ENCODE peak calls at places on chromosomes 1 and 21, in seven cellular contexts. Y, J, Q, F, U, M and X are unnamed samples.

GRCh38 chr1:245856944-245857531 is 650.0 kb downstream of the SMYD3 start:
- DNase-seq in Y (no peak), J (no peak), Q (no peak), F (no peak), U (peak), M (no peak), X (no peak)

GRCh38 chr1:160171352-160171751 is 19.0 kb upstream of the CASQ1 start:
- DNase-seq in Y (no peak), J (no peak), Q (no peak), F (no peak), U (peak), M (peak), X (no peak)

GRCh38 chr1:51916587-51917405 is 38.3 kb upstream of the NRDC start:
- DNase-seq in Y (no peak), J (no peak), Q (no peak), F (no peak), U (peak), M (no peak), X (no peak)

GRCh38 chr21:15531986-15532385 is 197.8 kb upstream of the USP25 start:
- DNase-seq in Y (no peak), J (no peak), Q (no peak), F (no peak), U (no peak), M (no peak), X (no peak)

GRCh38 chr1:1462318-1462966 is 9.1 kb upstream of the ATAD3B start:
- DNase-seq in Y (no peak), J (no peak), Q (no peak), F (peak), U (no peak), M (no peak), X (no peak)

GRCh38 chr21:36542312-36543101 is 62.6 kb upstream of the CLDN14 start:
- DNase-seq in Y (no peak), J (no peak), Q (peak), F (no peak), U (no peak), M (no peak), X (peak)

GRCh38 chr21:32653326-32653901 is 41.2 kb upstream of the CFAP298 start:
- DNase-seq in Y (no peak), J (no peak), Q (peak), F (no peak), U (no peak), M (no peak), X (no peak)

GRCh38 chr21:38054334-38054733 is 138.1 kb upstream of the KCNJ6 start:
- DNase-seq in Y (no peak), J (no peak), Q (no peak), F (no peak), U (no peak), M (no peak), X (no peak)

GRCh38 chr1:21851430-21852250 is 39.6 kb downstream of the LDLRAD2 start:
- DNase-seq in Y (no peak), J (no peak), Q (no peak), F (peak), U (no peak), M (no peak), X (no peak)

GRCh38 chr1:227886503-227886961 is 61.2 kb downstream of the WNT9A start:
- DNase-seq in Y (peak), J (no peak), Q (peak), F (peak), U (no peak), M (peak), X (peak)

GRCh38 chr1:33997127-33998047 is 133.5 kb downstream of the HMGB4 start:
- DNase-seq in Y (no peak), J (no peak), Q (no peak), F (no peak), U (peak), M (no peak), X (no peak)

GRCh38 chr1:232464325-232464724 is 165.6 kb downstream of the SIPA1L2 start:
- DNase-seq in Y (no peak), J (no peak), Q (no peak), F (no peak), U (no peak), M (no peak), X (no peak)

GRCh38 chr1:31715097-31715872 is 11.5 kb upstream of the COL16A1 start:
- DNase-seq in Y (peak), J (peak), Q (peak), F (peak), U (peak), M (peak), X (peak)

GRCh38 chr1:20339811-20340457 is 49.3 kb downstream of the VWA5B1 start:
- DNase-seq in Y (no peak), J (no peak), Q (no peak), F (no peak), U (no peak), M (no peak), X (no peak)

GRCh38 chr1:32681501-32681900 is 21.1 kb downstream of the SYNC start:
- DNase-seq in Y (no peak), J (no peak), Q (no peak), F (no peak), U (peak), M (peak), X (no peak)

GRCh38 chr1:93360111-93360510 is 14.4 kb downstream of the DR1 start:
- DNase-seq in Y (no peak), J (no peak), Q (no peak), F (no peak), U (no peak), M (no peak), X (no peak)
- H3K4me3 ChIP-seq in Y (no peak), J (no peak), Q (no peak), F (no peak), U (no peak), M (no peak), X (no peak)

DNA sequence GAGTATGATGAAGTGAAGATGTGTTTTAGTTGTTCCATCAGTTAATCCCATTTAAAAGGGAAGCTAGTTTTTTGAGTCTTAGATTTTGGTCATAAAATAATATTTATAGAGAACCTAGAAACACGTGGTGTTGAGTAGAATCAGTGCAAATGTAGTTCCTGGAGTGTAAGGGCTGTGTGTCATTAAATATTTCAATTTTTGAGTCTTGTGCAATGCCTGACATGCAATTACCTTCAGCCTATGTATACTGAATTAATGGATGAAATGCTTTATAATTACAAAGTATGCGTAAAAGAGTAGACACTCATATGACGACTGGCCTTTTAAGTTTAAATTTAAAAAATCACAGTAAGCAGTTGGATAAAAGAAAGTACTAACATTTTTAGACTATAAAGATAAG is 75.0 kb downstream of the NEK7 start:
- DNase-seq in Y (no peak), J (no peak), Q (no peak), F (no peak), U (no peak), M (no peak), X (no peak)
- H3K27ac ChIP-seq in Y (no peak), J (no peak), Q (no peak), F (no peak), U (no peak), M (no peak), X (no peak)

GRCh38 chr1:180273066-180273465 is 43.0 kb downstream of the LHX4 start:
- DNase-seq in Y (no peak), J (no peak), Q (no peak), F (no peak), U (no peak), M (no peak), X (no peak)

GRCh38 chr1:180269848-180270766 is 40.0 kb downstream of the LHX4 start:
- DNase-seq in Y (no peak), J (no peak), Q (peak), F (peak), U (no peak), M (peak), X (peak)

GRCh38 chr1:180272395-180272794 is 42.3 kb downstream of the LHX4 start:
- DNase-seq in Y (no peak), J (no peak), Q (no peak), F (no peak), U (no peak), M (no peak), X (peak)

GRCh38 chr1:180270767-180271639 is 40.9 kb downstream of the LHX4 start:
- DNase-seq in Y (no peak), J (no peak), Q (peak), F (peak), U (peak), M (peak), X (peak)

GRCh38 chr1:180271640-180272255 is 41.7 kb downstream of the LHX4 start:
- DNase-seq in Y (no peak), J (no peak), Q (no peak), F (no peak), U (no peak), M (peak), X (peak)
- H3K4me3 ChIP-seq in Y (no peak), J (no peak), Q (no peak), F (no peak), U (no peak), M (no peak), X (no peak)

GRCh38 chr21:31193761-31194160 is 150.3 kb downstream of the TIAM1 start:
- DNase-seq in Y (no peak), J (no peak), Q (no peak), F (no peak), U (no peak), M (no peak), X (no peak)
- H3K27ac ChIP-seq in Y (no peak), J (no peak), Q (no peak), F (no peak), U (no peak), M (no peak), X (no peak)

GRCh38 chr1:186465956-186466355 is 5.0 kb upstream of the PDC start:
- DNase-seq in Y (no peak), J (no peak), Q (no peak), F (no peak), U (no peak), M (no peak), X (no peak)

GRCh38 chr1:186463511-186463910 is 2.6 kb upstream of the PDC start:
- DNase-seq in Y (no peak), J (no peak), Q (no peak), F (no peak), U (no peak), M (no peak), X (no peak)

GRCh38 chr1:186456731-186457255 is 4.1 kb downstream of the PDC start:
- DNase-seq in Y (no peak), J (no peak), Q (no peak), F (no peak), U (no peak), M (no peak), X (no peak)

DNA sequence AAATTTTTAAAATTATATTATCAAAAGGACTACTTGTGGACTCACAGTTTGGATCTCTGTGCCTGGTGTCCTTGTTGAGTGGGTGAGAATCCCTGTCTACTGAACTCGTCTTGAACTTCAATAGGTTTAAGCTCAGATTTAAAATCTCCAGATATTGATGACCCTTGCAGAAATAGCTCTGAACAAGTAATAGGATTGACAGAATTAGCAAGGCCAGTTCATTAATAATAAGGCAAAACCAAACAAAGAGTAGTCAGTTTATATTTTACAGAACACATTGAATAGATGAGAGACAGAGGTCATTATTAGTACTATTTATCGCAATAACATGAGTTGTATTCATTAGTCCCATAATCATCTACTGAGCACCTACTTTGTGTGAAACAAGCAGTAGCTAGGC is at the start of gene PDC:
- DNase-seq in Y (no peak), J (no peak), Q (no peak), F (no peak), U (no peak), M (no peak), X (no peak)
- H3K4me3 ChIP-seq in Y (no peak), J (no peak), Q (no peak), F (no peak), U (no peak), M (no peak), X (no peak)

GRCh38 chr1:53971718-53972117 is 25.6 kb downstream of the LRRC42 start:
- DNase-seq in Y (no peak), J (no peak), Q (no peak), F (no peak), U (peak), M (no peak), X (no peak)
- H3K27ac ChIP-seq in Y (no peak), J (no peak), Q (no peak), F (no peak), U (no peak), M (peak), X (no peak)

GRCh38 chr1:41041866-41042265 is 20.3 kb upstream of the SLFNL1 start:
- DNase-seq in Y (no peak), J (no peak), Q (no peak), F (no peak), U (peak), M (no peak), X (no peak)

GRCh38 chr1:41046347-41046775 is 24.8 kb upstream of the SLFNL1 start:
- DNase-seq in Y (no peak), J (no peak), Q (no peak), F (no peak), U (no peak), M (no peak), X (no peak)

GRCh38 chr1:41044197-41044596 is 22.7 kb upstream of the SLFNL1 start:
- DNase-seq in Y (no peak), J (no peak), Q (no peak), F (no peak), U (no peak), M (no peak), X (no peak)

GRCh38 chr1:41048540-41048939 is 27.0 kb upstream of the SLFNL1 start:
- DNase-seq in Y (no peak), J (no peak), Q (no peak), F (no peak), U (no peak), M (no peak), X (no peak)

DNA sequence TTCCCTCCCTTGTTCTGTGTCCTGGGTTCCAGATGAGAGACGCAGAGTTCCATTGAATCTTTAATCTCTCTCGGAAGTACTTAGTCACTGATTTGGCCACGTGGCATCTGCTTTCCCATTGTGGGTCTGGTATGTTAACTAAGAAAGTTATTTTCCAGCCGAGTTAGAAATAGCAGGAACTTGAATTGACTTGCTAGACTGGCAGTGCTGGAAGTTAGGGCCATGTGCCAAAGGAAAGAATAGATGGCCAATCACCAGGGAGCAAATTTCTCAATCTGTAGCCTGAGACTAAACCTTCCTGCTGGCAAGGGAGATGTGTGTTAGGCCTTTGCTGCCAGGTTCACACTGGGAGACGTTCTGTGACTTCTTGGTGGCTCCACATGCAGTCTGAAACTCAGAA is 24.2 kb upstream of the SLFNL1 start:
- DNase-seq in Y (peak), J (peak), Q (no peak), F (no peak), U (peak), M (no peak), X (no peak)
- H3K4me3 ChIP-seq in Y (peak), J (no peak), Q (no peak), F (no peak), U (no peak), M (no peak), X (no peak)